ENCODE peak calls at places on chromosomes 1 and 21, in eight cellular contexts. N is fibroblast of lung, O is renal cortical epithelial cell, K is mammary epithelial cell, A is endodermal cell, E is epithelial cell of esophagus, Y is amniotic stem cell, W is tibial artery. F is an unnamed sample.

GRCh38 chr1:206575165-206575893 is 36.9 kb downstream of the EIF2D start:
- DNase-seq in E (peak; percentile 90), N (peak; percentile 82), Y (no peak), W (no peak), K (no peak), O (peak; percentile 49), A (no peak), F (peak; percentile 98)

GRCh38 chr1:1597275-1597930 is 2.5 kb downstream of the FNDC10 start:
- DNase-seq in W (no peak), Y (no peak), O (no peak), A (peak; percentile 84), N (no peak), E (peak; percentile 43), K (no peak), F (no peak)

GRCh38 chr1:31593770-31594632 is 17.7 kb downstream of the TINAGL1 start:
- DNase-seq in Y (no peak), O (peak; percentile 60), A (peak; percentile 95), W (peak; percentile 88), N (peak; percentile 47), E (peak; percentile 85), K (peak; percentile 73), F (peak; percentile 84)

GRCh38 chr1:236515443-236515958 is 8.3 kb upstream of the LGALS8 start:
- DNase-seq in A (no peak), O (no peak), N (no peak), Y (no peak), K (no peak), W (no peak), E (no peak), F (no peak)

GRCh38 chr1:244353572-244354091 is 98.1 kb downstream of the ADSS2 start:
- DNase-seq in E (peak; percentile 96), K (peak; percentile 92), W (peak; percentile 76), A (peak; percentile 85), O (peak; percentile 100), Y (peak; percentile 72), N (peak; percentile 95), F (peak; percentile 91)

GRCh38 chr21:25938673-25939395 is 204.1 kb downstream of the GABPA start:
- DNase-seq in N (no peak), Y (no peak), A (no peak), K (no peak), O (no peak), E (peak; percentile 30), W (no peak), F (peak; percentile 37)

GRCh38 chr1:228374711-228375577 is 31.7 kb downstream of the TRIM11 start:
- DNase-seq in Y (no peak), A (no peak), K (no peak), E (peak; percentile 23), N (peak; percentile 50), O (peak; percentile 7), W (peak; percentile 97), F (peak; percentile 99)

GRCh38 chr1:186530104-186530503 is 69.2 kb upstream of the PDC start:
- DNase-seq in W (no peak), E (no peak), A (no peak), Y (no peak), N (peak; percentile 50), O (no peak), K (no peak), F (peak; percentile 40)

GRCh38 chr1:5908461-5909375 is 83.5 kb downstream of the NPHP4 start:
- DNase-seq in Y (no peak), O (no peak), E (no peak), A (peak; percentile 30), N (no peak), K (no peak), W (peak; percentile 57), F (no peak)

GRCh38 chr21:45258476-45258875 is 29.2 kb downstream of the POFUT2 start:
- DNase-seq in Y (no peak), E (no peak), N (no peak), A (peak; percentile 40), O (peak; percentile 13), W (peak; percentile 60), K (no peak), F (no peak)

GRCh38 chr1:6393400-6394187 is at the start of gene ACOT7:
- DNase-seq in W (peak; percentile 92), K (peak; percentile 92), N (peak; percentile 86), A (peak; percentile 95), Y (peak; percentile 76), O (peak; percentile 55), E (peak; percentile 92), F (peak; percentile 86)

GRCh38 chr1:89022167-89022959 is at the start of gene GBP3:
- DNase-seq in W (no peak), O (peak; percentile 92), A (no peak), N (peak; percentile 76), K (peak; percentile 74), Y (peak; percentile 8), E (peak; percentile 69), F (peak; percentile 77)

GRCh38 chr21:29218749-29219148 is 80.0 kb upstream of the BACH1 start:
- DNase-seq in Y (no peak), O (no peak), K (no peak), W (no peak), E (peak; percentile 70), N (no peak), A (no peak), F (no peak)

GRCh38 chr1:227945891-227946623 is 1.7 kb downstream of the WNT9A start:
- DNase-seq in W (peak; percentile 72), Y (peak; percentile 33), O (peak; percentile 55), E (peak; percentile 84), N (peak; percentile 71), A (peak; percentile 71), K (peak; percentile 90), F (peak; percentile 41)

GRCh38 chr21:33231526-33231925 is 1.8 kb downstream of the IFNAR2 start:
- DNase-seq in Y (no peak), E (no peak), O (no peak), W (no peak), N (no peak), A (no peak), K (no peak), F (no peak)

GRCh38 chr21:37087188-37087587 is 14.1 kb downstream of the TTC3 start:
- DNase-seq in E (peak; percentile 75), A (no peak), O (peak; percentile 47), N (peak; percentile 71), W (no peak), Y (no peak), K (peak; percentile 59), F (peak; percentile 77)

GRCh38 chr1:60908159-60908558 is 174.2 kb upstream of the NFIA start:
- DNase-seq in A (no peak), N (peak; percentile 10), K (peak; percentile 17), W (no peak), O (no peak), Y (no peak), E (no peak), F (no peak)

GRCh38 chr1:228197555-228198147 is 10.2 kb upstream of the OBSCN start:
- DNase-seq in N (no peak), E (no peak), Y (no peak), W (no peak), K (no peak), A (no peak), O (no peak), F (no peak)

GRCh38 chr1:183885142-183885735 is 80.3 kb downstream of the RGL1 start:
- DNase-seq in E (no peak), N (peak; percentile 39), A (no peak), K (no peak), W (no peak), O (no peak), Y (no peak), F (no peak)

GRCh38 chr1:185159966-185160365 is 3.0 kb downstream of the SWT1 start:
- DNase-seq in A (no peak), E (peak; percentile 21), K (peak; percentile 38), N (peak; percentile 45), O (peak; percentile 50), W (no peak), Y (no peak), F (no peak)

GRCh38 chr1:230860617-230861384 is 7.5 kb downstream of the C1orf198 start:
- DNase-seq in K (no peak), A (no peak), W (no peak), Y (no peak), N (no peak), E (no peak), O (no peak), F (no peak)

GRCh38 chr1:88736633-88737248 is 52.7 kb downstream of the PKN2 start:
- DNase-seq in A (peak; percentile 84), O (peak; percentile 24), E (peak; percentile 61), W (no peak), Y (peak; percentile 16), N (peak; percentile 29), K (peak; percentile 54), F (peak; percentile 66)

GRCh38 chr21:45574081-45574501 is 31.9 kb upstream of the SLC19A1 start:
- DNase-seq in E (no peak), N (no peak), O (no peak), K (no peak), W (peak; percentile 53), A (peak; percentile 52), Y (no peak), F (no peak)

GRCh38 chr1:180343931-180344406 is 113.9 kb downstream of the LHX4 start:
- DNase-seq in O (peak; percentile 61), A (no peak), E (peak; percentile 49), Y (no peak), K (peak; percentile 47), W (no peak), N (peak; percentile 44), F (peak; percentile 39)